ENCODE peak calls at places on chromosomes 16 and 17, in four cellular contexts. F, K, H and J are unnamed samples.
A peak's percentile ranks its signal among the peaks of the same experiment; 100 is the strongest.

GRCh38 chr17:79970576-79971068 is 65.0 kb downstream of the TBC1D16 start:
- DNase-seq in F (no peak), H (no peak), K (peak; percentile 63), J (peak; percentile 18)

GRCh38 chr16:27950488-27950887 is 113.0 kb downstream of the GSG1L start:
- DNase-seq in K (no peak), F (no peak), H (no peak), J (no peak)

GRCh38 chr17:17669851-17670232 is 11.4 kb upstream of the RAI1 start:
- DNase-seq in K (no peak), F (no peak), H (no peak), J (no peak)

GRCh38 chr17:31724026-31724425 is 135.0 kb downstream of the COPRS start:
- DNase-seq in F (no peak), K (no peak), H (no peak), J (peak; percentile 89)

GRCh38 chr17:39751016-39751543 is 13.3 kb downstream of the GRB7 start:
- DNase-seq in K (no peak), H (no peak), F (no peak), J (no peak)

GRCh38 chr16:18958621-18959578 is 24.8 kb upstream of the TMC7 start:
- DNase-seq in F (no peak), K (no peak), H (no peak), J (peak; percentile 44)

GRCh38 chr17:50765454-50766221 is 1.7 kb downstream of the ANKRD40CL start:
- DNase-seq in H (peak; percentile 12), K (no peak), F (no peak), J (no peak)

GRCh38 chr16:28910046-28911031 is 14.7 kb downstream of the RABEP2 start:
- DNase-seq in K (peak; percentile 18), H (peak; percentile 39), F (no peak), J (no peak)

GRCh38 chr17:35407531-35407930 is 24.8 kb downstream of the SLFN12 start:
- DNase-seq in H (no peak), K (no peak), F (no peak), J (no peak)

GRCh38 chr16:84380405-84380804 is 12.1 kb downstream of the ATP2C2 start:
- DNase-seq in H (no peak), F (no peak), K (peak; percentile 77), J (no peak)

GRCh38 chr17:37294888-37295287 is 80.9 kb upstream of the C17orf78 start:
- DNase-seq in K (no peak), H (no peak), F (no peak), J (no peak)

GRCh38 chr16:54266363-54266955 is 20.1 kb downstream of the IRX3 start:
- DNase-seq in K (no peak), H (no peak), F (no peak), J (peak; percentile 21)

GRCh38 chr17:3582921-3583320 is 25.3 kb upstream of the TRPV3 start:
- DNase-seq in H (no peak), K (no peak), F (no peak), J (no peak)

GRCh38 chr16:88611220-88611821 is 27.1 kb upstream of the IL17C start:
- DNase-seq in F (no peak), H (no peak), K (no peak), J (no peak)

GRCh38 chr16:77647726-77648125 is 74.6 kb upstream of the NUDT7 start:
- DNase-seq in K (no peak), F (no peak), H (no peak), J (no peak)

GRCh38 chr16:66946974-66947301 is 11.6 kb downstream of the CES2 start:
- DNase-seq in H (no peak), F (no peak), K (no peak), J (no peak)

GRCh38 chr17:33561935-33562334 is 268.8 kb upstream of the ASIC2 start:
- DNase-seq in K (no peak), F (no peak), H (no peak), J (no peak)

GRCh38 chr17:32609085-32609484 is 122.3 kb downstream of the CDK5R1 start:
- DNase-seq in K (peak; percentile 79), F (no peak), H (peak; percentile 30), J (peak; percentile 41)

GRCh38 chr17:12727881-12728280 is 61.4 kb upstream of the ARHGAP44 start:
- DNase-seq in F (no peak), H (no peak), K (no peak), J (peak; percentile 67)

GRCh38 chr16:23836404-23837291 is 865 bp downstream of the PRKCB start:
- DNase-seq in H (no peak), F (peak; percentile 33), K (peak; percentile 53), J (no peak)

GRCh38 chr17:55062921-55063320 is 94.4 kb downstream of the STXBP4 start:
- DNase-seq in K (no peak), F (no peak), H (no peak), J (peak; percentile 42)

GRCh38 chr17:45230787-45231480 is 9.2 kb downstream of the FMNL1 start:
- DNase-seq in H (no peak), K (no peak), F (no peak), J (peak; percentile 46)

GRCh38 chr16:46713634-46714033 is 24.2 kb downstream of the ORC6 start:
- DNase-seq in F (no peak), H (no peak), K (no peak), J (no peak)

GRCh38 chr17:64032081-64032480 is 11.6 kb upstream of the ICAM2 start:
- DNase-seq in H (no peak), K (no peak), F (no peak), J (peak; percentile 55)

GRCh38 chr16:72372082-72372615 is 200.2 kb upstream of the PMFBP1 start:
- DNase-seq in K (no peak), F (no peak), H (no peak), J (no peak)

GRCh38 chr17:8598913-8599312 is 31.6 kb downstream of the MYH10 start:
- DNase-seq in H (no peak), K (peak; percentile 42), F (no peak), J (no peak)

GRCh38 chr17:57735707-57736106 is 9.4 kb downstream of the CCDC182 start:
- DNase-seq in K (no peak), H (no peak), F (no peak), J (no peak)

GRCh38 chr17:20026960-20027359 is 17.8 kb downstream of the SPECC1 start:
- DNase-seq in H (no peak), F (no peak), K (no peak), J (no peak)

GRCh38 chr17:79607941-79608728 is 2.7 kb downstream of the RBFOX3 start:
- DNase-seq in F (no peak), K (no peak), H (no peak), J (peak; percentile 26)

GRCh38 chr17:56918916-56919315 is 5.1 kb upstream of the TRIM25 start:
- DNase-seq in K (peak; percentile 36), F (no peak), H (no peak), J (peak; percentile 33)

GRCh38 chr16:80583466-80583865 is 42.7 kb downstream of the DYNLRB2 start:
- DNase-seq in K (peak; percentile 70), H (no peak), F (no peak), J (peak; percentile 88)

GRCh38 chr16:85028638-85029412 is 1.2 kb downstream of the KIAA0513 start:
- DNase-seq in F (peak; percentile 63), K (peak; percentile 72), H (peak; percentile 63), J (peak; percentile 65)

GRCh38 chr17:80246266-80246681 is 14.4 kb upstream of the RNF213 start:
- DNase-seq in H (no peak), K (no peak), F (no peak), J (no peak)

GRCh38 chr16:89921699-89922476 is 1.3 kb upstream of the TUBB3 start:
- DNase-seq in H (peak; percentile 47), F (no peak), K (no peak), J (peak; percentile 98)

GRCh38 chr17:1871743-1872142 is 41.9 kb downstream of the RPA1 start:
- DNase-seq in H (no peak), F (no peak), K (peak; percentile 45), J (no peak)

GRCh38 chr17:76446449-76447231 is 6.3 kb downstream of the UBE2O start:
- DNase-seq in H (peak; percentile 53), K (no peak), F (no peak), J (peak; percentile 88)

GRCh38 chr17:64313577-64313976 is 50.5 kb upstream of the TEX2 start:
- DNase-seq in K (no peak), H (no peak), F (no peak), J (no peak)

GRCh38 chr17:77476498-77476897 is 335.7 kb downstream of the SEC14L1 start:
- DNase-seq in H (no peak), K (no peak), F (no peak), J (no peak)

GRCh38 chr16:26317885-26318284 is 626.1 kb downstream of the HS3ST4 start:
- DNase-seq in F (no peak), K (no peak), H (no peak), J (no peak)